ENCODE peak calls at places on chromosomes 7 and 10, in nine cellular contexts. I is Peyer's patch, N is GM20000, U is fibroblast of mammary gland, T is upper lobe of right lung, S is chondrocyte, A is B cell, M is transverse colon, W is psoas muscle. K is an unnamed sample.

GRCh38 chr7:69067397-69067796 is 530.9 kb upstream of the AUTS2 start:
- DNase-seq in M (no peak), S (no peak), A (no peak), T (peak; percentile 73), U (peak; percentile 21), N (no peak), I (no peak), W (no peak), K (no peak)

GRCh38 chr10:127890935-127891334 is 1.8 kb downstream of the CLRN3 start:
- DNase-seq in T (no peak), U (no peak), A (no peak), S (no peak), I (peak; percentile 10), W (no peak), N (no peak), M (no peak), K (no peak)

GRCh38 chr7:136894789-136895188 is 26.3 kb downstream of the CHRM2 start:
- DNase-seq in T (no peak), W (no peak), A (no peak), S (no peak), N (no peak), U (no peak), I (no peak), M (no peak), K (no peak)

GRCh38 chr7:16833373-16833772 is 28.6 kb upstream of the AGR2 start:
- DNase-seq in S (no peak), W (no peak), U (no peak), A (no peak), T (no peak), I (no peak), M (no peak), N (no peak), K (no peak)

GRCh38 chr7:78535655-78536054 is 737.1 kb downstream of the PHTF2 start:
- DNase-seq in N (no peak), I (no peak), M (no peak), W (no peak), S (no peak), A (no peak), U (no peak), T (no peak), K (no peak)

GRCh38 chr10:116475866-116476265 is 48.2 kb downstream of the PNLIPRP3 start:
- DNase-seq in A (no peak), S (no peak), M (no peak), I (no peak), T (no peak), N (no peak), W (no peak), U (no peak), K (no peak)

GRCh38 chr10:89207801-89208551 is 859 bp upstream of the CH25H start:
- DNase-seq in S (no peak), W (peak; percentile 68), U (peak; percentile 17), A (no peak), N (peak; percentile 29), T (peak; percentile 79), M (peak; percentile 33), I (peak; percentile 29), K (no peak)

GRCh38 chr7:108138911-108139310 is 8.8 kb upstream of the LAMB4 start:
- DNase-seq in A (no peak), M (no peak), W (no peak), T (no peak), S (no peak), N (no peak), I (no peak), U (peak; percentile 7), K (no peak)

GRCh38 chr7:7173956-7174632 is 8.2 kb upstream of the C1GALT1 start:
- DNase-seq in I (no peak), N (no peak), W (no peak), M (no peak), A (no peak), T (no peak), S (no peak), U (no peak), K (no peak)

GRCh38 chr7:98133621-98134266 is 27.1 kb downstream of the LMTK2 start:
- DNase-seq in M (no peak), W (no peak), T (no peak), N (no peak), A (no peak), I (no peak), U (peak; percentile 41), S (no peak), K (peak; percentile 40)

GRCh38 chr7:155793720-155794119 is 18.5 kb downstream of the SHH start:
- DNase-seq in S (peak; percentile 69), N (no peak), A (no peak), T (no peak), W (no peak), M (no peak), U (no peak), I (no peak), K (no peak)

GRCh38 chr7:116426428-116427156 is 72.9 kb upstream of the CAV2 start:
- DNase-seq in U (peak; percentile 91), S (no peak), A (no peak), I (no peak), W (no peak), N (no peak), M (peak; percentile 42), T (no peak), K (peak; percentile 87)

DNA sequence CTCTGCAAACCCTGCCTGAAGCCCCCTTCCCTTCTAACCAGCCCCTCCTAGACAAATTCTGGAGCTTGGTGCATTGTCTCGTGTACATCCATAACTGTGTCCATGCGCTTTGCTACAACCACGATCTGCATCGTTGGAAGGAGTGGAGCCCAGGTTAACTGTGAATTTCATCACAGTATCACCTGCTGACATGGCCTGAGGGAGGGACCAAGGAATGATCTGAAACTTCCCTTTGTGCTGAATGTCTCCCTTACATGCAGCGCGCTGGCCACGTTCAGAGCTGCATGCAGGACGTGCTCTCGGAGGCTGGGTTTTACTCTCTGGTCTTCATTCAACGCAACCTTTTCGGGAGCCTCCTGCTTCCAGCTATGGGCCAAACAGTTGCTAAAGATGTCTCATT is 222.3 kb downstream of the CUX1 start:
- DNase-seq in M (no peak), S (peak; percentile 25), W (no peak), I (no peak), T (peak; percentile 21), A (no peak), U (no peak), N (no peak), K (no peak)
- TF ChIP-seq CTCF in M (no peak), S (no peak), W (no peak), I (no peak), T (no peak), A (no peak), U (no peak), N (no peak), K (no peak)

GRCh38 chr7:131624536-131624935 is 68.1 kb upstream of the PODXL start:
- DNase-seq in N (no peak), T (no peak), A (no peak), I (no peak), W (no peak), U (no peak), M (no peak), S (no peak), K (no peak)

GRCh38 chr7:131626643-131627042 is 70.2 kb upstream of the PODXL start:
- DNase-seq in W (no peak), N (no peak), S (no peak), T (no peak), M (no peak), I (no peak), A (no peak), U (no peak), K (no peak)

GRCh38 chr7:131627589-131628212 is 71.3 kb upstream of the PODXL start:
- DNase-seq in N (no peak), W (no peak), T (no peak), U (no peak), A (no peak), M (peak; percentile 17), I (no peak), S (no peak), K (no peak)

GRCh38 chr7:131628634-131629033 is 72.2 kb upstream of the PODXL start:
- DNase-seq in W (no peak), I (no peak), N (no peak), S (no peak), M (no peak), A (no peak), U (no peak), T (no peak), K (no peak)

DNA sequence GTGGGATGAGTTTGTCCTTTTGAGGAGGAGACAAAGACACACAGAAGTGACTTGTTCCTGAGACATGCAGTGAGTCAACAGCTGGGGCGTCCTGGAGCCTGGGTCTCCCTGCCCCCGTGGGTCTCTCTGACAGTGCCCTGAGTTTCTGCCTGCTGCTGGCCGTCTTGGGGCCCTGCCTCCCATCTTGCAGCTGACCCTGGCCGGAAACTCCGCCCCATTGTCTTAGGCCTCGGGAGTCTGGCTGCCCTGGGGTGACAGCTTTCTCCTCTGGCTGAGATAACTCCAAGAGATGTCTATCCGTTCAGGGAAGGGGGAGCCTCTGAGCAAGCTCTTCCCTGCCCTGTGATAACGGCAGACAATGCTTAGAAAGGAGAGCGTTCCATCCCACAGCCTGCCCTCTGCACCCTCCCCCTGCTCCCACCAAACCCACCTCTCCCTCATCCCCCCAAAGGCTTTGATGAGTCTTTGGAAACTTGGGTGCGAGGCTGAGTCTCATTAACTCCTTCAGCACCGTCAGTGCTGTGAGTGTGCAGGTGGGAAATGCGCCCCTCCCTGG is 69.5 kb upstream of the PODXL start:
- DNase-seq in T (no peak), A (no peak), W (peak; percentile 69), N (no peak), I (no peak), S (no peak), U (peak; percentile 52), M (no peak), K (peak; percentile 96)
- TF ChIP-seq CTCF in T (peak; percentile 16), A (no peak), W (no peak), N (no peak), I (no peak), S (no peak), U (no peak), M (no peak), K (peak; percentile 28)

DNA sequence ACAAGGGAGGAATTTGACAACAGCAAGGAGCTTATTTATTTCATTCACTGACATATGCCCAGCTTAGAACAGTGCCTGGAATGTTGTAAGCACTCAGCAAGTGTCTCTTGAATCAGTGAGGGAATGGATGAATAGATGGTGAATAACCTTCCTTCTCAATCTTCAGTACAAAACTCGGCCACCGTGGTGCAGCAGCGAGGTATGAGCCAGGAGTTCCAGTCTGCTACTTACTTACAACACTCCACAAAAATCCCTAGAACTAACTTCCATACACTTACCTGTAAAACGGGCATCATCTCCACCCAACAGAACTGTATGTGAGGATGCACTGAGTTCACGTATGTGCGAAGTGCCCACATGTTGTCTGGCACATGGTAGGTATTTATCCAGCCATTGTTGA is 237.4 kb downstream of the WDR11 start:
- DNase-seq in W (no peak), N (no peak), U (no peak), A (no peak), S (no peak), T (no peak), M (peak; percentile 37), I (no peak), K (no peak)
- TF ChIP-seq CTCF in W (no peak), N (no peak), U (no peak), A (no peak), S (peak; percentile 73), T (peak; percentile 16), M (no peak), I (peak; percentile 6), K (no peak)

DNA sequence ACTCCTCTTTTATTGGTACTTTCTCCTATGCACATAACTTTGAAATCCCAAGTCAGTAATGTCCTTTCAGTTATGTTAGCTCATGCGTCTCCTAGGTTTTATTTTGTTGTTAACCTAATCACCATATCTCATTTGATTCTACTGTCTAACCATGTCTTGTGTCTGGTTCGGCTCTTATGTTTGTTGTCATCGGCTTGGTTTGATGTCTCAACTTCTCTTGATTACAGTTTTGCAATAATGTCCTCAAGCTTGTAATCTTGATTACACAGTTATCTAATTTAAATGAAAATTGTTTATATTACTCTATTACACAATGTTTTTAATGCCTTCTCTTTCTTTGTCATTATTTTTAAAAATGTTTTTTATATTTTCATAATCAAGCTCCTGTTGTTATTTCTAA is 35.9 kb upstream of the SEMA3A start:
- DNase-seq in N (no peak), T (no peak), I (no peak), U (no peak), S (no peak), W (no peak), A (no peak), M (no peak), K (no peak)
- TF ChIP-seq CTCF in N (no peak), T (no peak), I (no peak), U (no peak), S (no peak), W (no peak), A (no peak), M (no peak), K (no peak)

K was measured in HFFc6.